ENCODE peak calls at places on chromosomes 16 and 17, in five cellular contexts. J is CD4-positive, alpha-beta T cell; H is D721Med; M is progenitor cell of endocrine pancreas; V is HCT116. S is an unnamed sample.

GRCh38 chr17:66431080-66431795 is 128.8 kb downstream of the PRKCA start:
- DNase-seq in H (no peak), J (no peak), V (no peak), M (no peak), S (no peak)

GRCh38 chr17:65593870-65594584 is 32.6 kb upstream of the AXIN2 start:
- DNase-seq in J (no peak), V (no peak), H (no peak), M (no peak), S (no peak)

GRCh38 chr16:65154321-65154720 is 32.5 kb upstream of the CDH11 start:
- DNase-seq in J (no peak), M (no peak), H (no peak), V (no peak), S (no peak)

GRCh38 chr16:28321700-28322411 is 29.5 kb downstream of the SBK1 start:
- DNase-seq in M (no peak), H (peak), J (no peak), V (peak), S (no peak)

GRCh38 chr16:70695351-70696070 is 9.7 kb upstream of the MTSS2 start:
- DNase-seq in J (no peak), V (no peak), M (no peak), H (no peak), S (no peak)

GRCh38 chr16:84654238-84654637 is 5.9 kb downstream of the KLHL36 start:
- DNase-seq in V (no peak), H (no peak), M (no peak), J (no peak), S (no peak)

GRCh38 chr17:67312265-67312664 is 54.1 kb downstream of the PSMD12 start:
- DNase-seq in J (no peak), H (no peak), M (no peak), V (no peak), S (no peak)

GRCh38 chr16:29663020-29663828 is at the start of gene SPN:
- DNase-seq in J (no peak), H (no peak), V (no peak), M (no peak), S (no peak)

GRCh38 chr17:81345211-81346089 is 49.8 kb upstream of the BAHCC1 start:
- DNase-seq in J (no peak), M (peak), V (no peak), H (no peak), S (peak)

DNA sequence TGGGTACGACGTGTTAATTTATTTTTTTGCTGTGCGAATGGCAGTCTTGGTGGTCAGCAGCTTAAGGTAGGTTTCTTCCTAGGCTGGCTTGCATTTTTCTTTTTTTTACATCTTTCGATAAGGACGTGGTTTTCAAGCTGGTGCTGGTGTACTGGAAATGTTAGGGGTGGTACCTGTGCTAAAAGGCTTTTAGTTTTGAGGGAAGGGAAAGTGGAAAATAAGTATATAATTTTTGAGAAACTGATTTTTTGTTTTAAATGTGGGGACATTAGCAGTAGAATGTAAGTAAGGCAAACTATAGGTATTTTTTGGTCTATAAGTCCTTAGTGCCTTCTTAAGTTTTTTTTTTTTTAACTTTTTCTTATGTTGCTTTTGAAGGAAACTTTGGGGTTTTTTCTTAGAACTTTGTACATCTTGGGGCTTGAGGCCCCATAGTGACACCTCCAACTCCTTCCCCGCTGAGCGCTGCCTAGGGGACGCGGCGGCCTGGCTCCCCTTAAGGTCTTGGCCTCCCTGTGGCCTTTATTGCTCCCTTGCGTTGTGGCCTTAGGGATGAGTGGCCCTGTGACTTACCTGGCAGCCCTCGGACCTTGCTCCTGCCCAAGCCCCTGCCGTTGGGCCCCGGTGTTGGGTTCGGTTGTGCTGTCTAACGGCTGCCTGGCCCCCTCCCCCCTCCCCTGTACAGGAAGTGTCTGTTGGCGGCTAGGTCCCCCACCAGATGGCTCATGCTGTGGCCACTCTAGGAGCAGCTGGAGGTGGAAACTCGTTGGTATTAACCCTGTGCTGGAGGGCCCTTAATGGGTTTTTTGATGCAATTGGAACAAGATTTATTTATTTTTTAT is 88.0 kb upstream of the RPRML start:
- DNase-seq in J (peak), H (peak), M (peak), V (peak), S (peak)
- TF ChIP-seq CTCF in J (no peak), H (no peak), M (peak), V (no peak), S (peak)

GRCh38 chr16:67445441-67445912 is 14.6 kb downstream of the HSD11B2 start:
- DNase-seq in H (no peak), M (no peak), J (no peak), V (no peak), S (no peak)
- TF ChIP-seq CTCF in H (no peak), M (no peak), J (no peak), V (no peak), S (no peak)

DNA sequence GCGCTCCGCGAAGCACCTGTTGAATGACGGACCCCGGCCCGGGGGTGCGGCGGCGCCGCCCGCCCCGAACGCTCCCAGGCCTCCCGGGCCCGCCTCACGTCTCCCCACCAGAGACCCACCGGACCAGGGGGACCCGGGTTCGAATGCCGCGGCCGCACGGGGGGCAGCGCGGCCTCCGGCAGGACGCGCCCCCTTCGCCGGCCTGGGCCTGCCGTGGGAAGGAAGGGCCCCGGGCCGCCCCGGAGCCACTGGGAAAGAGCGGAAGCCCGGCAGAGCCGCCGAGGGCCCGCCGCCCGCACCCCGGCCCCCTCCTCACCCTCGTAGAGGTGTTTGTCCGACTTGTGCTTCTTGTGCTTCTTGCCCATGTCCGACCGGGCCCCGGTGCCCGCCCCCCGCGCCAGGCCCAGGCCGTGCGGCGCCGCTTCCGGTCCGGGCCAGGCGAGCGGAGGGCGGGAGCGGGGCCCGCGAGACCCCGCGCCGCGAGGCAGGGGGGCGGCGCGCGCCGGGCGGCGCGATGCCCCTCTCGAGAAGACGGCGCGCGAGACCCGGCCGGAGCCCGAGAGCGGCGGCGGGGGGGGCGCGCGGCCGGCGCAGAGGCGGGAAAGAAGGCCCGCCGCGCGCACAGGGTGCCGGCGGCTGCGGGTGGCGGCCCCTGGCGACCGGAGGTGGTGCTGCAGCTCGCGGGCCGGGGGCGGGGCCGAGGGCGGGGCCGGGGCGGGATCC is at the start of gene BRD7:
- DNase-seq in J (peak), H (no peak), M (peak), V (no peak), S (peak)
- TF ChIP-seq CTCF in J (no peak), H (peak), M (peak), V (peak), S (peak)

DNA sequence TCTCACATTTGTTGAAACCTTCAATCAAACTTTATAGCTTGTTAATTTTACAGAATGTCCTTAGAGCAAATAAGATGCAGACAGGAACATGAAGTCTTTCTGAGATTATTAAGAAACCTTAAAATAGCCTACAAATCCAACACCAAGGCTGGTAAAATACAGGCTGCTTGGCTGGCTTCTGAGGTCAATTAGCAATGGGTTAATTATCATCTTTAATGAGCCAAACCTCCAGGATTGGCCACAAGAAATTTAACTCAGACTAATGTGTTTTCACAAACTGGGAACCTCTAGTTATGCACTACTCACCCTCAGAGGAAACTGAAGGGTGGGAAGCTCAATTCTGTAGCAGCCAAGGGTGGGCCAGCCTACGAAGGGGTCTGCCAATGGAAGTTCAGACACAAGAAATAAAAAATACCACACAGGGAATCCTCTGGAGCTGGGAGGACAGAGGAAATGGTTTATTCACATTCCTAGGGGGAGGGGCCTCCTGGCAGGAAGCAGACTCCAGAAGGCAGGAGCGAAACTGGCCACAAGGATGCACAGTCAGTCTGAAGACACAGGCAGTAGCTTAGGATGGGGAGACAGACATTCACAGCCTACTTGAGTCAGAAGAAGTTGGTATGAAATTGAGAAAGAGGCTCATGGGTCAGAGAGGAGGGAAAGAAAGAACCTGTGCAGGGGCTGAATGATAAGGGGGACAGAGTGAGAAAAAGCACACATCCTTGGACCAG is 36.1 kb downstream of the HIC1 start:
- DNase-seq in J (no peak), M (no peak), H (no peak), V (no peak), S (no peak)
- TF ChIP-seq CTCF in J (no peak), M (no peak), H (no peak), V (peak), S (peak)

GRCh38 chr16:88453621-88454314 is 688 bp downstream of the ZFPM1 start:
- DNase-seq in M (no peak), H (no peak), V (no peak), J (no peak), S (no peak)

GRCh38 chr16:88455610-88456355 is 2.7 kb downstream of the ZFPM1 start:
- DNase-seq in J (peak), M (no peak), H (no peak), V (peak), S (no peak)

GRCh38 chr16:88453217-88453531 is at the start of gene ZFPM1:
- DNase-seq in V (no peak), J (no peak), M (no peak), H (peak), S (no peak)

GRCh38 chr16:88452485-88453216 is 429 bp upstream of the ZFPM1 start:
- DNase-seq in M (peak), H (peak), V (peak), J (peak), S (peak)

GRCh38 chr16:88454315-88455057 is 1.4 kb downstream of the ZFPM1 start:
- DNase-seq in H (no peak), V (no peak), J (peak), M (no peak), S (no peak)
- TF ChIP-seq CTCF in H (no peak), V (peak), J (no peak), M (peak), S (no peak)

DNA sequence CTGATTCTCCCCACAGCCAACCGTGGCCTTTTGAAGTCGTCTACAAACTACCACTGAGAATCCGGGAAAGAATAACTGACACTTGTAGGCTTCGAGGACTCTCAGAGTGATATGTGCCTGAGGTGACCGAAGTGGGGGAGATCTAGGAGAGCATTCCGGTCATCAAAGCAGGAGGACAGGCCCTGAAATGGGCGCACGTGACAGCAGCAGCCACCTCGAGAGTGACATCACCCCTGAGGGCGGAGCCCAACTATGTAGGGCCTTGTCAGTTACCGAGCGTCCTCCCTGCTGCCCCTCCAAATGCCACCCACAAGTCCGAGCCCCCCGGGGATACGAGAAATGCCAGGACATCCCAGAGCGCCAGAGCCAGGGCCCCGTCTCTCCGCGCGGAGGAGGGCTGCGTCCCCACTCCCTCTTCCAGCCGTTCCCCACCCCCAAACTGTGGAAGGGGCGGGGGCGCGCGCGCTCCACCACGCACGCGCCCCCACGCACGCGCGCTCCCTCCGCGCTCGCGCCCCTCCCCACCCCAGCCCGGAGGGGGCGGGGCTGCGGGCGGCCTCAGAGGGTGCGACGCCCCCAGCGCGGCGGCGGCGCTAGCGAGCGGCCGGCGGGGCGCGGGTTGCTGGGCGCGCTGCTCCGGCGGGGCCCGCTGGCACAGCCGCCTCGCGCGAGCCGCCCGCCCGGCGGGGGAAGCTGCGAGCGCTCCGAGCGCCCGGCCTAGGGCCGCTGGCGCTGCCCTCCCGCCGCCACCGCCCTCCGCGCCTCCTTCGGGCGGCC is at the start of gene TANC2:
- DNase-seq in V (peak), H (peak), J (peak), M (peak), S (peak)
- TF ChIP-seq CTCF in V (no peak), H (peak), J (no peak), M (no peak), S (no peak)

GRCh38 chr16:4309833-4310266 is 6.0 kb upstream of the GLIS2 start:
- DNase-seq in J (peak), V (peak), M (peak), H (no peak), S (no peak)
- TF ChIP-seq CTCF in J (peak), V (peak), M (peak), H (peak), S (peak)

S was measured in type B pancreatic cell.